ENCODE peak calls at places on chromosomes 5 and 9, in five cellular contexts. Y is right lobe of liver, C is A549, R is IMR-90, A is breast epithelium. G is an unnamed sample.

GRCh38 chr5:139677404-139678282 is 29.5 kb downstream of the CXXC5 start:
- DNase-seq in Y (peak), C (no peak), R (no peak), A (no peak), G (no peak)

GRCh38 chr5:72018158-72018803 is 89.0 kb upstream of the MAP1B start:
- DNase-seq in Y (peak), C (peak), R (peak), A (no peak), G (no peak)

GRCh38 chr9:127903557-127904475 is 4.4 kb upstream of the ST6GALNAC6 start:
- DNase-seq in Y (no peak), C (no peak), R (no peak), A (no peak), G (no peak)

GRCh38 chr9:128298535-128299482 is 22.7 kb downstream of the SWI5 start:
- DNase-seq in Y (no peak), C (no peak), R (no peak), A (peak), G (no peak)

GRCh38 chr9:81964216-81965171 is 21.2 kb downstream of the SPATA31D3 start:
- DNase-seq in Y (no peak), C (no peak), R (peak), A (no peak), G (no peak)

GRCh38 chr5:81768960-81769452 is 18.1 kb upstream of the SSBP2 start:
- DNase-seq in Y (no peak), C (peak), R (peak), A (no peak), G (no peak)

GRCh38 chr5:137997726-137998213 is 35.1 kb downstream of the FAM13B start:
- DNase-seq in Y (no peak), C (no peak), R (peak), A (no peak), G (no peak)

GRCh38 chr5:80364892-80365291 is 43.0 kb upstream of the ZFYVE16 start:
- DNase-seq in Y (no peak), C (no peak), R (no peak), A (no peak), G (no peak)

GRCh38 chr9:2469681-2470141 is 151.9 kb upstream of the VLDLR start:
- DNase-seq in Y (no peak), C (no peak), R (peak), A (no peak), G (no peak)

GRCh38 chr5:154757647-154758406 is 2.6 kb downstream of the LARP1 start:
- DNase-seq in Y (peak), C (no peak), R (peak), A (no peak), G (no peak)

GRCh38 chr9:5644522-5644921 is 15.6 kb downstream of the RIC1 start:
- DNase-seq in Y (no peak), C (no peak), R (peak), A (no peak), G (no peak)

GRCh38 chr9:122091682-122092592 is 1.2 kb downstream of the TTLL11 start:
- DNase-seq in Y (no peak), C (no peak), R (no peak), A (no peak), G (no peak)

GRCh38 chr9:73050062-73050814 is 97.4 kb upstream of the ALDH1A1 start:
- DNase-seq in Y (no peak), C (peak), R (peak), A (no peak), G (no peak)

GRCh38 chr5:168291281-168291960 is at the start of gene WWC1:
- DNase-seq in Y (peak), C (peak), R (peak), A (peak), G (no peak)

GRCh38 chr5:180289433-180289832 is 2.5 kb downstream of the MAPK9 start:
- DNase-seq in Y (no peak), C (no peak), R (no peak), A (peak), G (no peak)

GRCh38 chr9:109118802-109119438 is 827 bp downstream of the TMEM245 start:
- DNase-seq in Y (peak), C (no peak), R (peak), A (no peak), G (no peak)

GRCh38 chr9:84371737-84372136 is 31.2 kb upstream of the SLC28A3 start:
- DNase-seq in Y (peak), C (no peak), R (peak), A (no peak), G (no peak)

GRCh38 chr9:94767331-94768099 is 41.0 kb downstream of the AOPEP start:
- DNase-seq in Y (no peak), C (no peak), R (peak), A (no peak), G (no peak)

GRCh38 chr5:173739741-173740140 is 123.3 kb upstream of the BOD1 start:
- DNase-seq in Y (no peak), C (no peak), R (no peak), A (no peak), G (no peak)

GRCh38 chr9:72557549-72557948 is 36.1 kb downstream of the TMC1 start:
- DNase-seq in Y (no peak), C (peak), R (peak), A (no peak), G (no peak)

GRCh38 chr5:58335518-58335917 is 124.4 kb downstream of the PLK2 start:
- DNase-seq in Y (no peak), C (no peak), R (peak), A (no peak), G (no peak)

GRCh38 chr9:129968690-129969485 is 74.1 kb downstream of the FNBP1 start:
- DNase-seq in Y (no peak), C (no peak), R (peak), A (no peak), G (no peak)

GRCh38 chr9:96447406-96447805 is 2.6 kb upstream of the HABP4 start:
- DNase-seq in Y (no peak), C (no peak), R (no peak), A (no peak), G (no peak)

GRCh38 chr5:61623401-61624069 is 291.5 kb downstream of the ZSWIM6 start:
- DNase-seq in Y (no peak), C (peak), R (no peak), A (no peak), G (no peak)

GRCh38 chr5:178277866-178278265 is 45.3 kb upstream of the PHYKPL start:
- DNase-seq in Y (no peak), C (no peak), R (no peak), A (no peak), G (no peak)

GRCh38 chr9:120914953-120915352 is 11.6 kb downstream of the TRAF1 start:
- DNase-seq in Y (no peak), C (no peak), R (peak), A (no peak), G (no peak)

GRCh38 chr9:120915854-120916495 is 10.6 kb downstream of the TRAF1 start:
- DNase-seq in Y (no peak), C (no peak), R (no peak), A (no peak), G (no peak)

GRCh38 chr9:120913673-120914266 is 12.8 kb downstream of the TRAF1 start:
- DNase-seq in Y (no peak), C (no peak), R (no peak), A (no peak), G (no peak)

GRCh38 chr9:120912958-120913672 is 13.5 kb downstream of the TRAF1 start:
- DNase-seq in Y (peak), C (no peak), R (no peak), A (no peak), G (no peak)

DNA sequence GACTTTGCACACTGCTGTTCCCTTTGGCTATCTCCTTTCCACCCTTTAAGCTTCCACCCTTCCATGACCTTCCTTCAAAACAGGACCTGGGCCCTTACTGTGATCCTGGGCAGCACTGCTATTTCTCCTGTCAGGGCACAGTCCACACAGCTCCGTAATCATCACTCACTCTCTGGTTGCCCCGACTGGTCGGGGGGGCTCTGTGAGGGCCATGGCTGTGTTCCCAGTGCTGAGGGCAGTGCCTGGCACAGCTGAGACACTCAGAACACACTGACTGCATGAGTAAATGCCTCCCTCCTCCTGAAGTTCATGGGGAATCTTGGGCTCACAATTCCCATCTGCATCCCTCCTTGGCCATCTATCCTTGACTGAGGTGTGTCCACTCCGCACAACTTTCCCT is 12.2 kb downstream of the TRAF1 start:
- DNase-seq in Y (no peak), C (no peak), R (no peak), A (no peak), G (no peak)
- TF ChIP-seq POLR2A in Y (no peak), C (no peak), R (no peak), A (no peak), G (no peak)

DNA sequence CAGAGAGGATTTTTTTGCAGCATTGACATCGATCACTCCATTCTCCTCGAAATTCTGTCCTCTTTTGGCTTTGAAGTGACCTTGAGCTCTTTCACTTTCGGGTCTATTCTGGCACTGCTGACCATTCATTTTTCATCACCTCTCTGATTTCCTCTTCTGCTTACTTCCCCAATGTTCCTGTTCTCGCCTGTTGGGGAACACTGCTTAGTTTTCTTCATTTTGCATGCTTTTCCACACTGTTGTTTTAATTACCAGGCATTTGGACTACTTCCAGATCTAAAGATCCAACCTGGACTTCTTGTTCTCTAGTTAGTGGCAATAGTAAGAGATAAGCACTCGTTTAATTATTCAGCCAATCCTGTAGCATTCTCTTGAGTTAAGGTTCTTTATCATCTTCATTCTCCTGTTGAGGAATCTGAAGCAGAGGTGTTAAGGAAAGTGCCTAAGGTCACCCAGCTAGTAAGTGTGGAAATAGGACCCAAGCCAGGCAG is 53.4 kb downstream of the MAN2A1 start:
- DNase-seq in Y (no peak), C (no peak), R (no peak), A (no peak), G (no peak)
- H3K4me3 ChIP-seq in Y (no peak), C (no peak), R (no peak), A (no peak), G (no peak)

DNA sequence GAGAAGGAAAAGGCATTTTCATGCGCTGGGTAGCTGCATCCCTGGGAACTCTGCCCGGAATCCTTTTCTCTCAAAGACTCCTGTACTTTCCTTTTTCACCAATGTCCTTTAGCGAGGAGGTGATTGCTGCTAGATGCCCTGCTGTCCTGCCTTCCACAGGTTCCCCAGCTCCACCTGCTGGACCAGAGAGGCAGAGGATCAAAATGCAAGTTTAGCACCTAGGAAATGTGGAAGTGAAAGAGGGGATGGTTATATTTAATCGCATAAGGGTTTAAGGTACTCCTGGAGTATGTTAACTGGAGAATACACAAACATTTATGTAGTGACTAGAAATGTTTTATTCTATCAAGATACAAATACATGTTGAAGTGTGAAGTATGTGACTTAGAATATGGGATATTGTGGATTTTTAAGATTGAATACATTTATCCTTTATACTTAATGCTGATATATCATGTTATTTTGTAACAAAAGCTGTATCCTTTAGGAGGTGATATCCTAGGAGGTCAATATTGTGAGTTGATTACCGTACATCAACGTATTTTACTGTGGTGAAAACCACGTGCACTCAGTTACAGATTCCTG is 145.8 kb downstream of the ARHGAP26 start:
- DNase-seq in Y (peak), C (peak), R (peak), A (no peak), G (no peak)
- TF ChIP-seq CTCF in Y (peak), C (peak), R (peak), A (no peak), G (no peak)

DNA sequence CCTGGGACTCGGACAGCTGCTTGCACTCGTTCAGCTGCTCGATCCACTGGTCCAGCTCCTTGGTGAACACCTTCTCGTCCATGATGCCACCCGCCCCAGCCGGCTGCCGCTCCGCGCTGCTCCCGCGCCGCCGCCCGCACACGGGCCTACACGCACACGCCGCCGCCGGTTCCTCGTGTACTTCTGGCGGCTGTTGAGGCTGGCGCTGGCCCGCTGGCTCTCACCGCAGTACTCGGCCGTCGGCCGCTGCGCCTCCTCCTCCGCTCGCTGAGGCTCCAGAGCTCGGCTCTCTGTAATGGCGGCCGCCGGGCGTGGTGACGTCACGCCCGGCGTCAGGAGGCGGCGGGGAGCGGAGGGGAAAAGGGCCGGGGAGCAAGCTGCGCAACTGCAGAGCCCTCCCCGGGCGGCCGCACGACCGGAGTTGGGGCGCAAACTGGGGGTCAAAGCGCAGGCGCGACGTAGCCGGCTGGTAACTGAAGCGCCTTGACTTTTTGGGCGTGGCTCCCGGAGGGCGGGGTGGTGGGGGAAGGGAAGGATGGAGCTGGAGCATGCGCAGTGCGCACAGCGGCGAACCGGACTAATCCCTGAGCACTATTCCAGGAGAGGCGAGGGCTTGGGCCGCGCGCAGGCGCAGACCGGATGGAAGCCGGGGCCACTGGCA is at the start of gene PPP2CA:
- DNase-seq in Y (peak), C (peak), R (peak), A (peak), G (peak)
- TF ChIP-seq POLR2A in Y (peak), C (peak), R (peak), A (peak), G (peak)

G was measured in esophagus squamous epithelium.